ENCODE peak calls at places on chromosomes 12 and 14, in four cellular contexts. One of them, this sample, is unnamed.
A peak's percentile ranks its signal among the peaks of the same experiment; 100 is the strongest.

GRCh38 chr14:97178781-97179180 is 381.6 kb downstream of the VRK1 start:
- DNase-seq in upper lobe of right lung: no peak
- DNase-seq in dorsolateral prefrontal cortex: no peak
- DNase-seq in sigmoid colon: no peak
- DNase-seq in this sample: no peak

GRCh38 chr14:64812412-64812811 is 67.3 kb downstream of the SPTB start:
- DNase-seq in upper lobe of right lung: peak; percentile 80
- DNase-seq in dorsolateral prefrontal cortex: no peak
- DNase-seq in sigmoid colon: no peak
- DNase-seq in this sample: no peak

GRCh38 chr12:46977976-46978375 is 101.4 kb upstream of the PCED1B start:
- DNase-seq in upper lobe of right lung: no peak
- DNase-seq in dorsolateral prefrontal cortex: no peak
- DNase-seq in sigmoid colon: no peak
- DNase-seq in this sample: no peak

GRCh38 chr12:105090361-105090760 is 6.1 kb upstream of the ALDH1L2 start:
- DNase-seq in upper lobe of right lung: no peak
- DNase-seq in dorsolateral prefrontal cortex: no peak
- DNase-seq in sigmoid colon: no peak
- DNase-seq in this sample: no peak

GRCh38 chr12:107091381-107091780 is 2.0 kb downstream of the CRY1 start:
- DNase-seq in upper lobe of right lung: no peak
- DNase-seq in dorsolateral prefrontal cortex: no peak
- DNase-seq in sigmoid colon: no peak
- DNase-seq in this sample: no peak

GRCh38 chr12:65798903-65799302 is 25.4 kb upstream of the HMGA2 start:
- DNase-seq in upper lobe of right lung: no peak
- DNase-seq in dorsolateral prefrontal cortex: no peak
- DNase-seq in sigmoid colon: no peak
- DNase-seq in this sample: no peak

GRCh38 chr14:64738306-64738879 is 34.2 kb downstream of the PLEKHG3 start:
- DNase-seq in upper lobe of right lung: no peak
- DNase-seq in dorsolateral prefrontal cortex: no peak
- DNase-seq in sigmoid colon: no peak
- DNase-seq in this sample: no peak

GRCh38 chr14:93046696-93047050 is 69.1 kb downstream of the ITPK1 start:
- DNase-seq in upper lobe of right lung: no peak
- DNase-seq in dorsolateral prefrontal cortex: no peak
- DNase-seq in sigmoid colon: no peak
- DNase-seq in this sample: no peak

GRCh38 chr12:17976202-17976601 is 113.8 kb downstream of the RERGL start:
- DNase-seq in upper lobe of right lung: no peak
- DNase-seq in dorsolateral prefrontal cortex: no peak
- DNase-seq in sigmoid colon: no peak
- DNase-seq in this sample: no peak

GRCh38 chr14:69073429-69073828 is 79.5 kb downstream of the DCAF5 start:
- DNase-seq in upper lobe of right lung: no peak
- DNase-seq in dorsolateral prefrontal cortex: no peak
- DNase-seq in sigmoid colon: no peak
- DNase-seq in this sample: no peak

GRCh38 chr14:90968025-90968424 is 92.4 kb downstream of the RPS6KA5 start:
- DNase-seq in upper lobe of right lung: no peak
- DNase-seq in dorsolateral prefrontal cortex: no peak
- DNase-seq in sigmoid colon: no peak
- DNase-seq in this sample: no peak

GRCh38 chr14:67487937-67488893 is at the start of gene TMEM229B:
- DNase-seq in upper lobe of right lung: peak; percentile 70
- DNase-seq in dorsolateral prefrontal cortex: no peak
- DNase-seq in sigmoid colon: no peak
- DNase-seq in this sample: no peak

DNA sequence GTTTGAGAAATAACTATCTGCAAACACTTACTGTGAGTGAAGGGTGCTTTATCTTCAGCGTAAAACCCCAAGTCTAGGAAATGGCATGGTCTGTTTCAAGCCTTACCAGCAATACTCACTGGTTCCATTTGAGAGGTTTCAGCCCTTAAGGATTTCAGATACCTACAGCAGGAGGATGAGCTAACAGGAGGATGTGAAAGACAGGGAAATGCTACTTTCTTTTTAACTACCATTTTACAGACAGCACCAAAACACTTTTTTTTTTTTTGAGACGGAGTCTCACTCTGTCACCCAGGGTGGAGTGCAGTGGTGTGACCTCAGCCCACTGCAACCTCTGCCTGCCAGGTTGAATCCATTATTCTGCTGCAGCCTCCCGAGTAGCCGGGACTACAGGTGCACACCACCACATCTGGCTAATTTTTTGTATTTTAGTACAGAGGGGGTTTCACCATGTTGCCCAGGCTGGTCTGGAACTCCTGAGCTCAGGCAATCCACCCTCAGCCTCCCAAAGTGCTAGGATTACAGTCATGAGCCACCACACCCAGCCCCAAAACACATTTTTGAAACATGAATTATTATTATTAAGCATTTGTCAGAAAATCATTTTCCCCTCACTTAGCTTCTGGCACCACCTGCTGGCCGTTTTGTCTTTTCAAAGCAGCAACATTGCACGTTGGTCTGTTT is 4.6 kb downstream of the MTRFR start:
- DNase-seq in upper lobe of right lung: peak; percentile 72
- DNase-seq in dorsolateral prefrontal cortex: peak; percentile 59
- DNase-seq in sigmoid colon: peak; percentile 80
- DNase-seq in this sample: no peak
- H3K27ac ChIP-seq in upper lobe of right lung: peak overlapping the region; percentile 60
- H3K27ac ChIP-seq in dorsolateral prefrontal cortex: no peak overlapping the region
- H3K27ac ChIP-seq in sigmoid colon: no peak overlapping the region
- H3K27ac ChIP-seq in this sample: no peak overlapping the region

DNA sequence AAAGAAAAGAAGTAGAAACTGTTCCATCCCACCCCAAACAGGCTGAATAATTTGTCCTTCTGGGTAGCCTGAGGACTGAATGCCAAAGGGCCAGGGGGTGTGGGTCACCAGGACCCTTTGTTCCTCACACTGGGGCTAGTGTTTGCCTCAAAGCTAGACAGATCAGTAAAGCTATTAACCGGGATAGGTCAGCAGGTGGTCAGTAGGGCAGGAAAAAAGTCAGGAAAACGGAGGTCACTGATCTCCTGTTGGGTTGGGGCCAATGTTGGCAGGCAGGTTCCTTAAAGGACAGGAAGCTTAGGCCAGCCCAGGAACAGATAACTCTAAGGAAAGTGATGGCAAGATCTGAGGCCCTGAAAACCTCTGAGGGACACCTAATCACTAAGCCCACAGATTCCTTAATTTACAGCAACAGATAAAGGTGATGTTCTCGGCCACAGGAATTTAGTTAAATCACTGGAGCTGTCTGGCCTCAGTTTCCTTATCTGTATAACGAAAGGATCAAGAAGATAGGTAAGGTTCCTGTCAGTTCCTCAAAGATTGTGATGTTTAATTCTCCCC is 22.7 kb upstream of the TMPO start:
- DNase-seq in upper lobe of right lung: no peak
- DNase-seq in dorsolateral prefrontal cortex: no peak
- DNase-seq in sigmoid colon: no peak
- DNase-seq in this sample: no peak
- H3K27ac ChIP-seq in upper lobe of right lung: no peak overlapping the region
- H3K27ac ChIP-seq in dorsolateral prefrontal cortex: no peak overlapping the region
- H3K27ac ChIP-seq in sigmoid colon: no peak overlapping the region
- H3K27ac ChIP-seq in this sample: no peak overlapping the region

DNA sequence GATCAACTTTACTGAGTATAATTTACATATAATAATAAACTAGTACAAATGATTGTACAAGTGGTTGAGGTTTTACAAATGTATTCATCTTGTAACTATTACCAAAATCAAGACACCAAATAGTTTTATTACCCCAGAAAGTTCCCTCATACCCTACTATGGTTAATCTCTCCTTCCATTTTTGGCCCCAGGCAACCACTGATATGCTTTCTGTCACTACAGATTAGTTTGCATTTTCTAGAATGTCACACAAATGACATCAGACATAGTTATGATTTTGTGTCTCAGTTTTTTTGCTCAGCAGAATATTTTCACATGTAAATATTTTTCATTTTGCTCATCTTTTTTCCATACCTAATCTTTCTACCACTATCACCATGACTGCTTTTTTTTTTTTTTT is 49.1 kb downstream of the TMX1 start:
- DNase-seq in upper lobe of right lung: no peak
- DNase-seq in dorsolateral prefrontal cortex: no peak
- DNase-seq in sigmoid colon: no peak
- DNase-seq in this sample: no peak
- H3K27ac ChIP-seq in upper lobe of right lung: no peak overlapping the region
- H3K27ac ChIP-seq in dorsolateral prefrontal cortex: no peak overlapping the region
- H3K27ac ChIP-seq in sigmoid colon: no peak overlapping the region
- H3K27ac ChIP-seq in this sample: no peak overlapping the region

GRCh38 chr14:70821581-70821915 is 12.2 kb upstream of the MAP3K9 start:
- DNase-seq in upper lobe of right lung: no peak
- DNase-seq in dorsolateral prefrontal cortex: no peak
- DNase-seq in sigmoid colon: no peak
- DNase-seq in this sample: no peak
- H3K27ac ChIP-seq in upper lobe of right lung: no peak overlapping the region
- H3K27ac ChIP-seq in dorsolateral prefrontal cortex: no peak overlapping the region
- H3K27ac ChIP-seq in sigmoid colon: no peak overlapping the region
- H3K27ac ChIP-seq in this sample: no peak overlapping the region

GRCh38 chr14:70658899-70659298 is 17.2 kb downstream of the TTC9 start:
- DNase-seq in upper lobe of right lung: no peak
- DNase-seq in dorsolateral prefrontal cortex: no peak
- DNase-seq in sigmoid colon: no peak
- DNase-seq in this sample: no peak
- H3K27ac ChIP-seq in upper lobe of right lung: no peak overlapping the region
- H3K27ac ChIP-seq in dorsolateral prefrontal cortex: no peak overlapping the region
- H3K27ac ChIP-seq in sigmoid colon: no peak overlapping the region
- H3K27ac ChIP-seq in this sample: no peak overlapping the region